ENCODE peak calls at places on chromosomes 13 and 19, in ten cellular contexts. G, W, X, L, Y, Q, K, N, F and P are unnamed samples.

GRCh38 chr19:31772915-31773314 is 423.7 kb upstream of the TSHZ3 start:
- DNase-seq in G (no peak), W (no peak), X (no peak), L (no peak), Y (no peak), Q (no peak), K (no peak), N (no peak), F (no peak), P (no peak)

GRCh38 chr19:16871870-16872269 is 16.9 kb upstream of the F2RL3 start:
- DNase-seq in G (no peak), W (no peak), X (peak; percentile 43), L (no peak), Y (no peak), Q (no peak), K (no peak), N (no peak), F (no peak), P (no peak)

GRCh38 chr19:43519436-43520088 is 7.4 kb downstream of the ETHE1 start:
- DNase-seq in G (peak; percentile 85), W (peak; percentile 55), X (peak; percentile 69), L (peak; percentile 88), Y (peak; percentile 81), Q (peak; percentile 77), K (peak; percentile 97), N (peak; percentile 80), F (peak; percentile 84), P (peak; percentile 62)

GRCh38 chr19:6061420-6062130 is 48.7 kb downstream of the RFX2 start:
- DNase-seq in G (peak; percentile 26), W (no peak), X (no peak), L (no peak), Y (no peak), Q (no peak), K (no peak), N (no peak), F (no peak), P (peak; percentile 23)

GRCh38 chr19:3062165-3063105 is at the start of gene TLE5:
- DNase-seq in G (peak; percentile 74), W (no peak), X (peak; percentile 67), L (peak; percentile 45), Y (peak; percentile 62), Q (peak; percentile 80), K (no peak), N (no peak), F (peak; percentile 88), P (no peak)

GRCh38 chr19:33812388-33813330 is 16.0 kb downstream of the KCTD15 start:
- DNase-seq in G (no peak), W (no peak), X (no peak), L (no peak), Y (no peak), Q (peak; percentile 46), K (no peak), N (no peak), F (peak; percentile 55), P (no peak)

GRCh38 chr13:48014359-48014758 is 13.3 kb upstream of the SUCLA2 start:
- DNase-seq in G (no peak), W (no peak), X (no peak), L (no peak), Y (no peak), Q (no peak), K (no peak), N (no peak), F (no peak), P (no peak)

GRCh38 chr19:6551091-6551490 is 20.3 kb downstream of the TNFSF9 start:
- DNase-seq in G (no peak), W (no peak), X (no peak), L (no peak), Y (no peak), Q (no peak), K (no peak), N (no peak), F (no peak), P (no peak)

GRCh38 chr19:49475995-49476880 is 2.2 kb downstream of the FLT3LG start:
- DNase-seq in G (no peak), W (no peak), X (no peak), L (no peak), Y (peak; percentile 88), Q (no peak), K (no peak), N (no peak), F (no peak), P (no peak)

GRCh38 chr13:39417131-39417530 is 185.9 kb downstream of the LHFPL6 start:
- DNase-seq in G (no peak), W (no peak), X (no peak), L (no peak), Y (peak; percentile 29), Q (no peak), K (no peak), N (no peak), F (no peak), P (no peak)

GRCh38 chr13:42041684-42042035 is 6.8 kb upstream of the DGKH start:
- DNase-seq in G (peak; percentile 72), W (no peak), X (peak; percentile 65), L (peak; percentile 64), Y (peak; percentile 64), Q (peak; percentile 67), K (peak; percentile 63), N (peak; percentile 64), F (peak; percentile 77), P (peak; percentile 24)

GRCh38 chr19:18894254-18895037 is 1.5 kb downstream of the CERS1 start:
- DNase-seq in G (peak; percentile 69), W (no peak), X (no peak), L (peak; percentile 50), Y (no peak), Q (no peak), K (peak; percentile 35), N (peak; percentile 13), F (no peak), P (no peak)

GRCh38 chr13:73740681-73741080 is 393.5 kb downstream of the KLF12 start:
- DNase-seq in G (peak; percentile 22), W (no peak), X (peak; percentile 13), L (no peak), Y (no peak), Q (no peak), K (peak; percentile 10), N (no peak), F (no peak), P (no peak)

GRCh38 chr19:40423227-40423566 is 2.6 kb downstream of the SERTAD1 start:
- DNase-seq in G (no peak), W (no peak), X (no peak), L (no peak), Y (no peak), Q (no peak), K (no peak), N (no peak), F (no peak), P (no peak)

DNA sequence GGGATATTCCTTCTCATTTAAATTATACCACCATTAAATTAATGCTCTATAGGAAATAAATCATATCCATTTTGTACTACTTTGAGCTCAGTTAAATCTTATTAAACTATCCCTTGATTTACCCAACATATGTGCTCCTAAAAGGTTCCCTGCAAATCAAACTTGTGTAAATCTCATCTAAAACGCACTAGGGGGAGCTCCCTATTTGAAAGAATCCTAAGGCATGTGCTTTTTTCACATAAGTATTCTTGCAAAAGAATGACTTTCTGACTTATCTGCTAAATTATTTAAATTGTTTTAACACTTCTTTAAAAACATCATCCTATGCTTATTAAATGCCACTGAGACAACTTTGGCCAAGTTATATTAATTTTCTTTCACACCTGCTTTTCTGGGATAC is 7.9 kb downstream of the INTS6 start:
- DNase-seq in G (no peak), W (no peak), X (no peak), L (no peak), Y (no peak), Q (no peak), K (peak; percentile 68), N (no peak), F (no peak), P (no peak)
- TF ChIP-seq CTCF in G (no peak), W (no peak), X (no peak), L (peak; percentile 45), Y (no peak), Q (no peak), K (peak; percentile 55), N (peak; percentile 24), F (peak; percentile 19), P (no peak)

GRCh38 chr19:42115705-42116104 is 16.5 kb downstream of the POU2F2 start:
- DNase-seq in G (no peak), W (no peak), X (no peak), L (no peak), Y (no peak), Q (no peak), K (no peak), N (no peak), F (no peak), P (no peak)

GRCh38 chr19:42115219-42115618 is 17.0 kb downstream of the POU2F2 start:
- DNase-seq in G (no peak), W (no peak), X (no peak), L (no peak), Y (no peak), Q (no peak), K (peak; percentile 68), N (no peak), F (no peak), P (no peak)

GRCh38 chr19:42111811-42112210 is 20.4 kb downstream of the POU2F2 start:
- DNase-seq in G (no peak), W (no peak), X (no peak), L (peak; percentile 41), Y (no peak), Q (no peak), K (peak; percentile 52), N (no peak), F (no peak), P (no peak)

GRCh38 chr19:42114412-42114811 is 17.8 kb downstream of the POU2F2 start:
- DNase-seq in G (no peak), W (no peak), X (no peak), L (no peak), Y (no peak), Q (no peak), K (no peak), N (no peak), F (no peak), P (no peak)

GRCh38 chr19:42113641-42114348 is 18.5 kb downstream of the POU2F2 start:
- DNase-seq in G (no peak), W (no peak), X (no peak), L (peak; percentile 93), Y (peak; percentile 46), Q (no peak), K (peak; percentile 99), N (no peak), F (no peak), P (no peak)
- TF ChIP-seq CTCF in G (no peak), W (no peak), X (no peak), L (no peak), Y (no peak), Q (no peak), K (peak; percentile 47), N (no peak), F (no peak), P (no peak)

GRCh38 chr19:38467541-38468525 is 34.3 kb downstream of the RYR1 start:
- DNase-seq in G (no peak), W (no peak), X (no peak), L (no peak), Y (no peak), Q (no peak), K (no peak), N (no peak), F (no peak), P (no peak)
- TF ChIP-seq CTCF in G (no peak), W (no peak), X (no peak), L (no peak), Y (no peak), Q (no peak), K (no peak), N (no peak), F (no peak), P (no peak)

DNA sequence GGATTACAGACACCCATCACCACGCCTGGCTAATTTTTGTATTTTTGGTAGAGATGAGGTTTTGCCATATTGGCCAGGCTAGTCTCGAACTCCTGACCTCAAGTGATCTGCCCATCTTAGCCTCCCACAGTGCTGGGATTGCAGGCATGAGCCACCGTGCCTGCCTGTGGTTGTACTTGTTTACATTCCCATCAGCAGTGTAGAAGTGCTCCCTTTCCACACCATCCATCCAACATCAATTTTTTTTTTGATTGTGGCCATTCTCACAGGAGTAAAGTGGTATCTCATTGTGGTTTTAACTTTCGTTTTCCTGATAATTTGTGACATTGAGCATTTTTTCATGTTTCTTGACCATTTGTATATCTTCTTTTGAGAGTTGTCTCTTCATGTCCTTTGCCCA is 1019.4 kb upstream of the SLC10A2 start:
- DNase-seq in G (no peak), W (no peak), X (no peak), L (no peak), Y (no peak), Q (no peak), K (no peak), N (no peak), F (no peak), P (no peak)
- TF ChIP-seq CTCF in G (no peak), W (no peak), X (no peak), L (no peak), Y (no peak), Q (no peak), K (no peak), N (no peak), F (no peak), P (no peak)